ENCODE peak calls at places on chromosomes 4 and X, in nine cellular contexts. E, Z, S, F, Q, J, A, B and D are unnamed samples.

GRCh38 chr4:126790633-126791032 is 842.1 kb upstream of the INTU start:
- DNase-seq in E (no peak), Z (no peak), S (no peak), F (no peak), Q (peak; percentile 69), J (no peak), A (peak; percentile 66), B (no peak), D (no peak)

GRCh38 chr4:21126113-21126512 is 425.9 kb downstream of the PACRGL start:
- DNase-seq in E (no peak), Z (no peak), S (no peak), F (no peak), Q (no peak), J (no peak), A (no peak), B (no peak), D (no peak)

GRCh38 chr4:48290146-48290772 is 20.6 kb upstream of the TEC start:
- DNase-seq in E (peak; percentile 36), Z (no peak), S (peak; percentile 31), F (no peak), Q (peak; percentile 53), J (no peak), A (no peak), B (peak; percentile 35), D (peak; percentile 42)

GRCh38 chrX:54786972-54787371 is 11.1 kb downstream of the ITIH6 start:
- DNase-seq in E (peak; percentile 1), Z (no peak), S (no peak), F (no peak), Q (no peak), J (no peak), A (no peak), B (peak; percentile 28), D (no peak)

GRCh38 chr4:144787365-144788263 is 141.7 kb downstream of the HHIP start:
- DNase-seq in E (peak; percentile 72), Z (no peak), S (peak; percentile 71), F (no peak), Q (peak; percentile 54), J (no peak), A (peak; percentile 49), B (no peak), D (peak; percentile 58)

GRCh38 chrX:13007519-13008188 is 32.7 kb downstream of the TMSB4X start:
- DNase-seq in E (peak; percentile 61), Z (no peak), S (peak; percentile 70), F (no peak), Q (peak; percentile 68), J (no peak), A (peak; percentile 33), B (no peak), D (peak; percentile 47)

GRCh38 chr4:102598102-102598758 is 97.1 kb downstream of the NFKB1 start:
- DNase-seq in E (peak; percentile 45), Z (no peak), S (peak; percentile 23), F (no peak), Q (peak; percentile 10), J (no peak), A (peak; percentile 45), B (no peak), D (no peak)

GRCh38 chr4:25928956-25929336 is 14.9 kb downstream of the SMIM20 start:
- DNase-seq in E (peak; percentile 59), Z (no peak), S (peak; percentile 56), F (no peak), Q (peak; percentile 86), J (no peak), A (peak; percentile 47), B (no peak), D (peak; percentile 91)

GRCh38 chr4:94399721-94400120 is 52.0 kb upstream of the PDLIM5 start:
- DNase-seq in E (no peak), Z (no peak), S (no peak), F (no peak), Q (no peak), J (no peak), A (no peak), B (no peak), D (no peak)

GRCh38 chrX:49286581-49286980 is 16.9 kb upstream of the GAGE10 start:
- DNase-seq in E (no peak), Z (no peak), S (no peak), F (peak; percentile 70), Q (no peak), J (no peak), A (no peak), B (no peak), D (no peak)

GRCh38 chr4:106530034-106530361 is 161.4 kb upstream of the GIMD1 start:
- DNase-seq in E (no peak), Z (no peak), S (no peak), F (no peak), Q (no peak), J (no peak), A (no peak), B (no peak), D (peak; percentile 10)

GRCh38 chr4:185222598-185222997 is 13.2 kb downstream of the SNX25 start:
- DNase-seq in E (peak; percentile 86), Z (no peak), S (no peak), F (no peak), Q (peak; percentile 83), J (no peak), A (peak; percentile 87), B (no peak), D (peak; percentile 84)

GRCh38 chrX:3713225-3713936 is at the start of gene PRKX:
- DNase-seq in E (peak; percentile 32), Z (peak; percentile 44), S (peak; percentile 42), F (peak; percentile 91), Q (peak; percentile 76), J (peak; percentile 46), A (peak; percentile 36), B (peak; percentile 77), D (peak; percentile 27)

GRCh38 chr4:172708184-172708583 is 460.4 kb upstream of the GALNT7 start:
- DNase-seq in E (no peak), Z (no peak), S (no peak), F (no peak), Q (no peak), J (no peak), A (no peak), B (no peak), D (no peak)

GRCh38 chr4:142826503-142827241 is 19.4 kb downstream of the INPP4B start:
- DNase-seq in E (no peak), Z (no peak), S (no peak), F (no peak), Q (no peak), J (no peak), A (no peak), B (no peak), D (no peak)

GRCh38 chr4:120348521-120348920 is 281.9 kb upstream of the MAD2L1 start:
- DNase-seq in E (peak; percentile 5), Z (no peak), S (no peak), F (no peak), Q (peak; percentile 61), J (no peak), A (no peak), B (no peak), D (peak; percentile 64)

GRCh38 chr4:19063662-19064061 is 1042.1 kb upstream of the LCORL start:
- DNase-seq in E (no peak), Z (no peak), S (no peak), F (no peak), Q (no peak), J (no peak), A (no peak), B (no peak), D (no peak)

GRCh38 chr4:42786350-42787070 is 106.0 kb upstream of the GRXCR1 start:
- DNase-seq in E (no peak), Z (no peak), S (no peak), F (no peak), Q (no peak), J (no peak), A (no peak), B (no peak), D (no peak)

GRCh38 chr4:170938588-170938987 is 848.8 kb upstream of the AADAT start:
- DNase-seq in E (no peak), Z (no peak), S (no peak), F (no peak), Q (no peak), J (no peak), A (no peak), B (no peak), D (no peak)
- TF ChIP-seq CTCF in E (no peak), Z (no peak), S (no peak), F (no peak), Q (no peak), J (no peak), A (no peak), B (no peak), D (no peak)

GRCh38 chrX:150982786-150983525 is at the start of gene HMGB3:
- DNase-seq in E (peak; percentile 90), Z (peak; percentile 81), S (peak; percentile 87), F (peak; percentile 91), Q (peak; percentile 95), J (peak; percentile 40), A (peak; percentile 86), B (peak; percentile 89), D (peak; percentile 88)
- H3K4me3 ChIP-seq in E (peak within 1 kb of the TSS; percentile 66), Z (peak within 1 kb of the TSS; percentile 54), S (peak within 1 kb of the TSS; percentile 62), F (no peak within 1 kb of the TSS), Q (peak within 1 kb of the TSS; percentile 52), J (peak within 1 kb of the TSS; percentile 45), A (peak within 1 kb of the TSS; percentile 58), B (peak within 1 kb of the TSS; percentile 42), D (peak within 1 kb of the TSS; percentile 55)

GRCh38 chrX:11678174-11678573 is 12.5 kb upstream of the ARHGAP6 start:
- DNase-seq in E (no peak), Z (no peak), S (no peak), F (no peak), Q (peak; percentile 33), J (no peak), A (no peak), B (no peak), D (no peak)
- TF ChIP-seq CTCF in E (peak; percentile 37), Z (no peak), S (peak; percentile 35), F (no peak), Q (peak; percentile 28), J (no peak), A (peak; percentile 11), B (no peak), D (peak; percentile 37)

GRCh38 chrX:24466025-24466424 is 939 bp downstream of the PDK3 start:
- DNase-seq in E (no peak), Z (no peak), S (no peak), F (no peak), Q (no peak), J (no peak), A (no peak), B (no peak), D (no peak)
- H3K4me3 ChIP-seq in E (no peak overlapping the region), Z (peak overlapping the region; percentile 53), S (no peak overlapping the region), F (no peak overlapping the region), Q (no peak overlapping the region), J (peak overlapping the region; percentile 60), A (no peak overlapping the region), B (peak overlapping the region; percentile 71), D (peak overlapping the region; percentile 53)